ENCODE peak calls at places on chromosomes 11 and 22, in six cellular contexts. Z is pancreas; B is A549; W is body of pancreas; K is esophagus squamous epithelium; J is activated CD8-positive, alpha-beta T cell treated with anti-CD3 and anti-CD28 coated beads for 36 hours. I is an unnamed sample.

GRCh38 chr11:32231909-32232493 is 141.1 kb downstream of the RCN1 start:
- DNase-seq in Z (no peak), B (peak), W (no peak), K (no peak), J (peak), I (peak)

GRCh38 chr22:43636086-43636485 is 176.0 kb downstream of the EFCAB6 start:
- DNase-seq in Z (no peak), B (no peak), W (no peak), K (no peak), J (no peak), I (no peak)

GRCh38 chr11:64457416-64458010 is 98.6 kb downstream of the RPS6KA4 start:
- DNase-seq in Z (no peak), B (no peak), W (no peak), K (no peak), J (no peak), I (no peak)

GRCh38 chr11:462107-462890 is 12.2 kb downstream of the PTDSS2 start:
- DNase-seq in Z (no peak), B (no peak), W (no peak), K (no peak), J (no peak), I (no peak)

GRCh38 chr11:23112987-23113886 is 253.0 kb upstream of the CCDC179 start:
- DNase-seq in Z (peak), B (peak), W (peak), K (no peak), J (peak), I (peak)

GRCh38 chr11:131749100-131749499 is 378.7 kb downstream of the NTM start:
- DNase-seq in Z (no peak), B (no peak), W (no peak), K (no peak), J (no peak), I (no peak)

GRCh38 chr22:17753401-17753989 is 20.8 kb downstream of the BID start:
- DNase-seq in Z (no peak), B (no peak), W (no peak), K (no peak), J (no peak), I (no peak)

GRCh38 chr11:117840881-117841581 is 16.5 kb upstream of the FXYD2 start:
- DNase-seq in Z (no peak), B (no peak), W (no peak), K (no peak), J (no peak), I (no peak)

GRCh38 chr22:47837703-47838102 is 1075.3 kb downstream of the TBC1D22A start:
- DNase-seq in Z (peak), B (peak), W (no peak), K (no peak), J (peak), I (peak)

GRCh38 chr11:69130586-69131566 is 24.9 kb upstream of the SMIM38 start:
- DNase-seq in Z (no peak), B (no peak), W (peak), K (no peak), J (no peak), I (no peak)

GRCh38 chr22:44256085-44256484 is 56.7 kb downstream of the SHISAL1 start:
- DNase-seq in Z (no peak), B (no peak), W (no peak), K (no peak), J (no peak), I (no peak)

GRCh38 chr11:43547411-43547718 is 133.2 kb upstream of the HSD17B12 start:
- DNase-seq in Z (peak), B (no peak), W (peak), K (no peak), J (no peak), I (no peak)

GRCh38 chr11:62193954-62194353 is 3.9 kb downstream of the SCGB1D1 start:
- DNase-seq in Z (no peak), B (no peak), W (no peak), K (no peak), J (no peak), I (no peak)

GRCh38 chr11:84014539-84014938 is 728.4 kb upstream of the CCDC90B start:
- DNase-seq in Z (no peak), B (no peak), W (no peak), K (no peak), J (no peak), I (no peak)

GRCh38 chr11:119100246-119100959 is 1.2 kb downstream of the DPAGT1 start:
- DNase-seq in Z (no peak), B (peak), W (no peak), K (no peak), J (no peak), I (no peak)

GRCh38 chr22:45692549-45692948 is 20.9 kb downstream of the ATXN10 start:
- DNase-seq in Z (no peak), B (peak), W (no peak), K (no peak), J (no peak), I (no peak)

GRCh38 chr22:44671742-44672141 is 30.3 kb upstream of the PRR5 start:
- DNase-seq in Z (no peak), B (peak), W (no peak), K (no peak), J (peak), I (no peak)

GRCh38 chr11:88301478-88302140 is 35.9 kb downstream of the CTSC start:
- DNase-seq in Z (no peak), B (no peak), W (no peak), K (no peak), J (peak), I (no peak)

GRCh38 chr22:48517039-48518030 is 1310.3 kb downstream of the BRD1 start:
- DNase-seq in Z (no peak), B (peak), W (peak), K (no peak), J (no peak), I (no peak)

GRCh38 chr22:30047364-30047738 is 32.9 kb upstream of the HORMAD2 start:
- DNase-seq in Z (no peak), B (no peak), W (no peak), K (no peak), J (peak), I (peak)

GRCh38 chr22:19805821-19806212 is 45.2 kb downstream of the TBX1 start:
- DNase-seq in Z (no peak), B (no peak), W (peak), K (no peak), J (no peak), I (no peak)

DNA sequence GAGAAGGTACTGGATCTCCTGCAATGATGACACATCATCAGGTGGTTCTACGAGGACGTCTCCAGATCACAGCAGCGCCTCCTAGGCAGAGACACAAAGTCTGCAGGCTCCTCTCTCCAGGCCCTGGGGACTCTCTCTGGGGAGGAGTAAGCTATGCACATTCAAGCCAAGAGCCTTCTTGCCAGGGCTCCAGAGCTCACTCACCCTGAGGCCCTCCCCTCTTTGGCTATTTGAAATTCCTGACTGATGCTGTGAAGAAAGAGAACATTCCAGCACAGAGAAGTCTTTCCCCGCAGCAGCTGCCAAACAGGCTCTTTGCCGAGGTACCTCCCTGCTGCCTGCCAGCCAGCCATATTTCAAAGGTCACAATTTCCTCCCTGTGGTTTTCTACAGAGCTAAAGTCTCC is 204.9 kb downstream of the CSNK2A3 start:
- DNase-seq in Z (peak), B (peak), W (peak), K (no peak), J (peak), I (no peak)
- TF ChIP-seq CTCF in Z (no peak), B (no peak), W (peak), K (peak), J (no peak), I (no peak)

GRCh38 chr11:120230433-120231071 is 9.4 kb upstream of the POU2F3 start:
- DNase-seq in Z (no peak), B (no peak), W (no peak), K (no peak), J (no peak), I (no peak)

GRCh38 chr11:120227228-120227852 is 12.6 kb upstream of the POU2F3 start:
- DNase-seq in Z (no peak), B (no peak), W (no peak), K (no peak), J (no peak), I (no peak)

GRCh38 chr11:120229451-120230424 is 10.2 kb upstream of the POU2F3 start:
- DNase-seq in Z (no peak), B (peak), W (no peak), K (no peak), J (peak), I (peak)

GRCh38 chr11:120226714-120227113 is 13.2 kb upstream of the POU2F3 start:
- DNase-seq in Z (no peak), B (no peak), W (no peak), K (no peak), J (no peak), I (no peak)

DNA sequence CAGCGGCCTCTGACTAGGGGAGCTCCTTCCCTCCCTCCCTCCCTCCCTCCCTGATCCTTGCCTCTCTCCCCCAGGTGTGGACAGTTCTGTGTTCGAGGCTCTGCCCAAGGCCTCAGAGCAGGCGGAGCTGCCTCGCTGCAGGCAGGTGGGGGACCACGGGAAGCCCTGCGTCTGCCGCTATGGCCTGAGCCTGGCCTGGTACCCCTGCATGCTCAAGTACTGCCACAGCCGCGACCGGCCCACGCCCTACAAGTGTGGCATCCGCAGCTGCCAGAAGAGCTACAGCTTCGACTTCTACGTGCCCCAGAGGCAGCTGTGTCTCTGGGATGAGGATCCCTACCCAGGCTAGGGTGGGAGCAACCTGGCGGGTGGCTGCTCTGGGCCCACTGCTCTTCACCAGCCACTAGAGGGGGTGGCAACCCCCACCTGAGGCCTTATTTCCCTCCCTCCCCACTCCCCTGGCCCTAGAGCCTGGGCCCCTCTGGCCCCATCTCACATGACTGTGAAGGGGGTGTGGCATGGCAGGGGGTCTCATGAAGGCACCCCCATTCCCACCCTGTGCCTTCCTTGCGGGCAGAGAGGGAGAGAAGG is 11.1 kb upstream of the POU2F3 start:
- DNase-seq in Z (no peak), B (no peak), W (no peak), K (no peak), J (no peak), I (no peak)
- TF ChIP-seq CTCF in Z (no peak), B (no peak), W (no peak), K (no peak), J (no peak), I (peak)

GRCh38 chr22:37330200-37331033 is 48.1 kb downstream of the CYTH4 start:
- DNase-seq in Z (peak), B (peak), W (peak), K (no peak), J (peak), I (peak)
- TF ChIP-seq CTCF in Z (no peak), B (peak), W (no peak), K (no peak), J (no peak), I (peak)

DNA sequence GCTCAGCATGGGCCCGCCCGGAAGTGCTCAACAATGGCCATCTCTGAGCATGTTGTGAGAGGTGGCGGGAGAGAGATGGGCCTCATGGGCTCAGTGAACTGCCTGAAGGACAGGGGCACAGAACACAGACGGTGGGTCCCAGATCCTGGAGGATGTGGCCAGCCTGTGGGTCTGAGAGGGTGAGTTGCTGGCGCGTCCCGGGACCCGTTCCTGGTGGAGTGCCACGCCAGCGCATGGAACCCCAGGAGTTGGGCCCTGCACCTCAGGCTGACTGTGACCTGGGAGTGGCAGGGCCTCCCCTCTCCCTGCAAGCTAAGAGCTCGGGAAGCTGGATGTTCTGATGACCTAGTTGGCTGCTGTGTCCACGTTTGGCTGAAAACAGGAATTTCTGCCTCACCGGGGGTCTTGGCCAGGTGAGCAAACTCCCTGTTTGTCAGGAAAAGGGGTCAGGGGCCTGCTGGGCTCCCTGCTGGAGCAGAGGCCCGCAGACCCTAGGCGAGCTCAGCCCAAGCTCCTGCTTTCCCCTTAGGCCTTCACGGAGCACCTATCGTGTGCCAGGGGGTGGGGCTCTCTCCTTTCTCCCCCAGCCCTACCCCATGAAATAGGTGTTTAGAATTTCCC is 15.0 kb downstream of the LRRC32 start:
- DNase-seq in Z (no peak), B (no peak), W (no peak), K (no peak), J (no peak), I (no peak)
- TF ChIP-seq CTCF in Z (no peak), B (no peak), W (no peak), K (no peak), J (no peak), I (no peak)

DNA sequence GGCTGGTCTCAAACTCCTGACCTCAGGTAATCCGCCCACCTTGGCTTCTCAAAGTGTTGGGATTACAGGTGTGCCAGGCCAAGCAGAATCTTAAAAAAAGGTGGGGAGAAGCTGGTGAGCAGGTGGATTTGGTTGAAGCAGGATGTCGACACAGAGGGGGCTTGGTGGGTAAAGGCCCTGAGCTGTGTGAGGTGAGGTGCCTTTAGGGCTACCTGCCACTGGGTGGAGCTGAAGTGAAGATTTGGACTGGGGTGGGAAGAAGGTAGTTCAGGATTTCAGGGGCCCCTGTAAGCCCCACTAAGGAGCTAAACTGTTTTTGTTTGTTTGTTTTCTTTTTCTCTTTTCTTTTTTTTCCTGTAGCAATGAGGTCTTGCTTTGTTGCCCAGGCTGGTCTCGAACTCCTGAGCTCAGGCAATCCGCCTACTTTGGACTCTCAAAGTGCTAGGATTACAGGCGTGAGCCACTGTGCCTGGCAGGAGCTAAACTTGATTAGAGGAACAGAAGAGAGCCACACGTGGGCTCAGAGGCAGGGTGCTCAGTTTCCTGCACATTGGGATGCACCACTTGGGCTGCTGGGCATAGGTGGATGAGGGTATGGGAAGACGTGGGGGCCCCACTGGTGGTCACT is 6.0 kb downstream of the P2RX6 start:
- DNase-seq in Z (no peak), B (no peak), W (no peak), K (no peak), J (peak), I (no peak)
- TF ChIP-seq CTCF in Z (no peak), B (no peak), W (no peak), K (peak), J (peak), I (peak)

GRCh38 chr11:9125185-9125886 is 33.9 kb upstream of the SCUBE2 start:
- DNase-seq in Z (no peak), B (no peak), W (no peak), K (no peak), J (no peak), I (no peak)

GRCh38 chr11:9132203-9132878 is 40.9 kb upstream of the SCUBE2 start:
- DNase-seq in Z (no peak), B (no peak), W (no peak), K (no peak), J (no peak), I (no peak)

DNA sequence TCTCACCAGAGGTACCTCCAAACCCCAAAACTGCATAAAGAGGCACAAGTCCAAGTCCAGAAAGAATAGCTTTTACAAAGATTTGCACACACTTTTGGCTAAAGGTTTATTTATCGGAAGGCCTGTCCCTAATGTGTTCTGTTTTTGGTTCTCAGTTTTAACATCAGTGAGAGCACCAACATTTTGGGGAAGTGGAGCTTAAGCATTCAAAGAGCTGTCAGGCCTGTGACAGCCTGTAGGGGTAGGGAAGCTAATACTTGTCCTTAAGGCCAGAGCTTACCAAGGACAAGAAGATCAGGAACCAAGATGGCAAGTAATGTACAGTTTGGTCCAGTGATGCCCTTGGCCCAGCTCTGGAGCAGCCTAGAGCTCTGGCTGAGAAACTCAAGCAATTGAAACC is 38.9 kb upstream of the SCUBE2 start:
- DNase-seq in Z (no peak), B (no peak), W (no peak), K (no peak), J (no peak), I (no peak)
- TF ChIP-seq CTCF in Z (no peak), B (no peak), W (no peak), K (no peak), J (no peak), I (no peak)

GRCh38 chr11:66264893-66265292 is 3.5 kb upstream of the RAB1B start:
- DNase-seq in Z (peak), B (peak), W (no peak), K (no peak), J (peak), I (peak)
- TF ChIP-seq CTCF in Z (no peak), B (peak), W (peak), K (peak), J (peak), I (peak)

GRCh38 chr11:123163621-123164020 is 31.4 kb downstream of the CLMP start:
- DNase-seq in Z (no peak), B (no peak), W (no peak), K (no peak), J (no peak), I (no peak)
- TF ChIP-seq CTCF in Z (no peak), B (no peak), W (no peak), K (no peak), J (no peak), I (no peak)

GRCh38 chr11:36288442-36289225 is 590 bp downstream of the COMMD9 start:
- DNase-seq in Z (no peak), B (no peak), W (no peak), K (no peak), J (no peak), I (no peak)
- TF ChIP-seq CTCF in Z (no peak), B (no peak), W (no peak), K (no peak), J (no peak), I (no peak)

I was measured in MM.1S.